ENCODE peak calls at places on chromosomes 16 and 17, in four cellular contexts. C is stimulated activated CD8-positive, alpha-beta memory T cell treated with anti-CD3 and anti-CD28 coated beads, Interleukin-4, amount 100 ng/mL, for 1 hour; V is neuronal stem cell; U is activated T-cell treated with anti-CD3 and anti-CD28 coated beads, Interleukin-2, amount 50 U/mL, for 24 hours. L is an unnamed sample.

GRCh38 chr16:66930189-66930588 is 4.0 kb downstream of the CIAO2B start:
- DNase-seq in V (no peak), C (no peak), U (no peak), L (no peak)

GRCh38 chr16:35391328-35391727 is 1931.9 kb downstream of the TP53TG3F start:
- DNase-seq in V (no peak), C (no peak), U (no peak), L (no peak)

GRCh38 chr17:5097101-5097834 is 14.4 kb downstream of the ZNF232 start:
- DNase-seq in U (peak), V (peak), C (no peak), L (no peak)

GRCh38 chr17:31527606-31528005 is 136.1 kb downstream of the RAB11FIP4 start:
- DNase-seq in V (no peak), C (no peak), U (no peak), L (no peak)

GRCh38 chr16:8720080-8720966 is 45.9 kb downstream of the ABAT start:
- DNase-seq in U (no peak), C (no peak), V (peak), L (no peak)

GRCh38 chr17:18182978-18183333 is 672 bp upstream of the ALKBH5 start:
- DNase-seq in V (no peak), U (peak), C (peak), L (no peak)

GRCh38 chr16:48393843-48394703 is 8.9 kb upstream of the SIAH1 start:
- DNase-seq in U (no peak), C (no peak), V (no peak), L (no peak)

GRCh38 chr16:29862383-29862883 is 593 bp downstream of the CDIPT start:
- DNase-seq in U (no peak), C (no peak), V (no peak), L (no peak)

GRCh38 chr17:9519873-9520272 is 55.7 kb downstream of the STX8 start:
- DNase-seq in U (no peak), C (no peak), V (no peak), L (no peak)

GRCh38 chr17:49071106-49071505 is 61.5 kb upstream of the B4GALNT2 start:
- DNase-seq in C (no peak), V (no peak), U (no peak), L (no peak)

GRCh38 chr17:82219083-82219482 is 6.4 kb upstream of the CCDC57 start:
- DNase-seq in V (no peak), U (no peak), C (no peak), L (no peak)

GRCh38 chr17:12744298-12744697 is 45.0 kb upstream of the ARHGAP44 start:
- DNase-seq in V (no peak), C (no peak), U (no peak), L (no peak)

GRCh38 chr17:68514809-68515208 is 2.6 kb downstream of the PRKAR1A start:
- DNase-seq in U (no peak), V (no peak), C (no peak), L (no peak)

GRCh38 chr17:45368661-45369060 is 51.8 kb upstream of the MAP3K14 start:
- DNase-seq in U (no peak), C (no peak), V (no peak), L (no peak)

GRCh38 chr16:70706948-70707465 is 21.2 kb upstream of the MTSS2 start:
- DNase-seq in V (no peak), C (no peak), U (no peak), L (no peak)

GRCh38 chr17:77237232-77238008 is 96.7 kb downstream of the SEC14L1 start:
- DNase-seq in C (no peak), U (no peak), V (no peak), L (no peak)

GRCh38 chr17:2181206-2181983 is 122.2 kb downstream of the SMG6 start:
- DNase-seq in U (no peak), V (no peak), C (no peak), L (no peak)

GRCh38 chr17:18139949-18140348 is 31.4 kb downstream of the MYO15A start:
- DNase-seq in U (no peak), C (no peak), V (no peak), L (no peak)

GRCh38 chr16:12728471-12728870 is 75.2 kb downstream of the CPPED1 start:
- DNase-seq in U (no peak), C (no peak), V (no peak), L (no peak)

GRCh38 chr16:10616744-10617640 is 36.6 kb upstream of the EMP2 start:
- DNase-seq in V (no peak), C (no peak), U (no peak), L (no peak)

GRCh38 chr16:65538945-65539344 is 417.1 kb upstream of the CDH11 start:
- DNase-seq in U (no peak), V (no peak), C (no peak), L (no peak)

GRCh38 chr17:19753049-19753444 is 4.9 kb upstream of the ALDH3A1 start:
- DNase-seq in V (no peak), C (no peak), U (no peak), L (no peak)

GRCh38 chr16:78882751-78883150 is 717.8 kb downstream of the MAF start:
- DNase-seq in U (no peak), C (no peak), V (no peak), L (no peak)

GRCh38 chr17:37607637-37608368 is 1.4 kb downstream of the SYNRG start:
- DNase-seq in U (peak), V (no peak), C (no peak), L (no peak)

GRCh38 chr16:26345951-26346350 is 654.2 kb downstream of the HS3ST4 start:
- DNase-seq in U (no peak), V (no peak), C (no peak), L (no peak)

GRCh38 chr16:48274476-48274875 is 27.1 kb upstream of the ABCC11 start:
- DNase-seq in V (no peak), C (no peak), U (no peak), L (no peak)

GRCh38 chr17:6374761-6375312 is 60.1 kb downstream of the AIPL1 start:
- DNase-seq in V (peak), C (no peak), U (peak), L (no peak)

GRCh38 chr17:33560165-33560564 is 267.1 kb upstream of the ASIC2 start:
- DNase-seq in U (no peak), C (no peak), V (no peak), L (no peak)

GRCh38 chr17:65533056-65533745 is 28.2 kb downstream of the AXIN2 start:
- DNase-seq in V (no peak), U (peak), C (no peak), L (no peak)

GRCh38 chr16:76955629-76956028 is 235.4 kb upstream of the MON1B start:
- DNase-seq in C (no peak), V (no peak), U (no peak), L (no peak)

GRCh38 chr17:40307691-40308289 is 1.2 kb upstream of the RARA start:
- DNase-seq in V (no peak), C (no peak), U (peak), L (no peak)

GRCh38 chr17:38705803-38706624 is 941 bp downstream of the MLLT6 start:
- DNase-seq in C (no peak), V (peak), U (peak), L (no peak)

GRCh38 chr17:70344356-70345060 is 175.2 kb downstream of the KCNJ2 start:
- DNase-seq in V (no peak), C (no peak), U (no peak), L (no peak)

GRCh38 chr17:412211-413015 is 59.8 kb upstream of the RPH3AL start:
- DNase-seq in U (peak), V (peak), C (no peak), L (no peak)

GRCh38 chr17:61395409-61395982 is 4.1 kb upstream of the TBX2 start:
- DNase-seq in U (no peak), V (no peak), C (no peak), L (no peak)

L was measured in SK-N-MC.